ENCODE peak calls at places on chromosomes 11 and 22, in six cellular contexts. Y, A, M, T, V and X are unnamed samples.

GRCh38 chr11:77710358-77710757 is 72.8 kb upstream of the CLNS1A start:
- DNase-seq in Y (no peak), A (no peak), M (no peak), T (no peak), V (peak), X (no peak)

GRCh38 chr11:17639091-17639490 is 80.3 kb upstream of the MYOD1 start:
- DNase-seq in Y (no peak), A (no peak), M (no peak), T (no peak), V (no peak), X (no peak)

GRCh38 chr22:37054600-37055365 is 3.2 kb downstream of the KCTD17 start:
- DNase-seq in Y (no peak), A (no peak), M (no peak), T (no peak), V (no peak), X (no peak)

GRCh38 chr11:117794144-117794543 is 2.9 kb downstream of the DSCAML1 start:
- DNase-seq in Y (no peak), A (no peak), M (no peak), T (no peak), V (no peak), X (no peak)

GRCh38 chr11:97860237-97860636 is 1160.5 kb upstream of the CNTN5 start:
- DNase-seq in Y (no peak), A (no peak), M (no peak), T (no peak), V (no peak), X (no peak)

GRCh38 chr11:43269229-43269928 is 42.4 kb upstream of the API5 start:
- DNase-seq in Y (no peak), A (no peak), M (no peak), T (no peak), V (no peak), X (no peak)

GRCh38 chr22:25900880-25901279 is 158.9 kb downstream of the MYO18B start:
- DNase-seq in Y (no peak), A (no peak), M (peak), T (no peak), V (no peak), X (no peak)

GRCh38 chr11:10390375-10390774 is 64.7 kb upstream of the AMPD3 start:
- DNase-seq in Y (no peak), A (peak), M (no peak), T (no peak), V (no peak), X (no peak)

GRCh38 chr11:122785156-122785605 is 53.1 kb upstream of the CRTAM start:
- DNase-seq in Y (no peak), A (no peak), M (no peak), T (no peak), V (no peak), X (no peak)

GRCh38 chr11:135027461-135027860 is 615.4 kb upstream of the B3GAT1 start:
- DNase-seq in Y (no peak), A (peak), M (peak), T (no peak), V (peak), X (peak)

GRCh38 chr11:58923300-58923788 is 15.9 kb upstream of the GLYATL1 start:
- DNase-seq in Y (peak), A (peak), M (peak), T (no peak), V (peak), X (peak)

DNA sequence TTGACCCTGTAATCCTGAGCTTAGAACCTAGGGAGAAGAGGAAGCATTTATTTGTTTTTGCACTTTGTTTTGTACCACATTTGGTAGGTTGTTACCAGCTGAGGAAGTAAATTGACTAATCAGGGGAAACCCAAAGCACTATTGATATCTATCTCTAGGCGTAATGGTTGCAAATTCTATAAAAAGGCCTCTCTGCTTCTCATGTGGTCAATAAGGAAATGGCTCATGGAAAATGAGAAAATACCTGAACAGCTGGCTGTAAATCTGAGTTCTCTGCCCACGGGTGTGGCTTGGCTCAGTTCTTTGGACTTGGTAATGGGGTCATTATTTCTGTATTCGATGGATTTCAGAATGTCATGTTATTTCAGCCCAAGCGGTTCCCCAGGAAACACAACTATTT is 42.4 kb downstream of the BARX2 start:
- DNase-seq in Y (no peak), A (no peak), M (no peak), T (peak), V (no peak), X (no peak)
- TF ChIP-seq ZNF274 in Y (no peak), A (no peak), M (no peak), T (no peak), V (no peak), X (no peak)

DNA sequence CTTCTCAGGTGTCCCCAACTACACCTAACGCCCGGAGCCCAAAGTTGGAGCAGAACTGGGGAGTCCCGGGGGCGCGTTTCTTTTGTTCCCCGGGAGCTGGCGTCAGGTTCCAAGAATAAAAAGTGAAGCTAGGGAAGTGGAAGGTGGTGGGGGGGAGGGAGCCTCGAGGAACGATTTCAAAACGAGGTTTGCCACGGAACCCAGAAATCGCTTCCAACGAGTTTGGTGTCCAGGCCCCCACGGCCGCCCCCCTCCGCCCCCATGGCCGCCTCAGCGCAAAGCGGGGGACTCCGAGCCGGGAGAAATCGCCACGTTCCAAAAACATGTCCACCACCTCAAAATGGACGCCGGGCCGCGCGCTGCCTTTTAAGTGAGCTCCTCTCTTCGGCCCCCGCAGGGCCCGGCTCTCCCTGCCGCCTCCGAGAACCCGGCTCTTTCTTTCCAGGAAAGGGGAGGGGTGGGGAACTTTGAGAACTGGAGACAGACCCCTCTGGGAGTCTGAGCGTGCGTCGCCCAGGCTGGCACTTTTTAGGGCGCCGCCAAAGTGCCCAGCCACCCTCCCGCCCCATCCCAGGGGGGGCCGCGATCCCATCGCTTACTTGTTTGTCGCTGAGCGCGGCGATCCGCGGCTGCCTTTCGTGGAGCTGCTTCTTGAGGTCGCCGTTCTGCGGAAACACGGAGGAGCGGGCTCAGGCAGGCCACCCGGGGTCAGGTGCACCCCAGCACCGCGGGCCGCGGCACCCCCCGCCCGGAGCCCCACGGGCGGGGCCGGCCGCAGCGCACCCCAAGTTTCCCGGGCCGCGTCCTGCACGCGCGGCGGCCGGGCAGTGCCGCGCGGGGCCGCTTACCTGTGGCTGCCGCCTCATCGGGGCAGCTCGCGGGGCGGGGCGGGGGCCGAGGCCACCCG is 1.6 kb downstream of the PHF21B start:
- DNase-seq in Y (no peak), A (peak), M (peak), T (no peak), V (no peak), X (peak)
- TF ChIP-seq ZNF274 in Y (no peak), A (no peak), M (no peak), T (no peak), V (no peak), X (no peak)

DNA sequence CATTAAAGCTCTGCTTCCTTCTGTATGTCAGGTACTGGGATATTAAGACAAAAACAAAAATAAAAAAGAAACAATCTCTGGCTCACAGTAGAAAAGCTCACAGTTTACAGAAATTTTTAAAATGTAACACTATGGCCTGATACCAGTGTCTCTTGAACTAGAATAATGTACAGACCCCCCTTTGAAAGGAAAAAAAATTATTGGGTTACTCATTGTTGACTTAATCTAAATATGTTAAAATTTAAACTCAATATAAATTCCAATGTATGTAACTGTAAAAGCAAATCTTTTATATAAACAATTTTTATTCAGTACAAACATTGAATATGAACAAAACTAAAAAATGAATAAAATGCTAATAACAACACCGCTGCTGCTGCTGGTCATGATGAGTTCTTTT is 11.5 kb upstream of the KCNE3 start:
- DNase-seq in Y (no peak), A (no peak), M (no peak), T (no peak), V (no peak), X (no peak)
- TF ChIP-seq ZNF274 in Y (no peak), A (no peak), M (no peak), T (no peak), V (no peak), X (no peak)

DNA sequence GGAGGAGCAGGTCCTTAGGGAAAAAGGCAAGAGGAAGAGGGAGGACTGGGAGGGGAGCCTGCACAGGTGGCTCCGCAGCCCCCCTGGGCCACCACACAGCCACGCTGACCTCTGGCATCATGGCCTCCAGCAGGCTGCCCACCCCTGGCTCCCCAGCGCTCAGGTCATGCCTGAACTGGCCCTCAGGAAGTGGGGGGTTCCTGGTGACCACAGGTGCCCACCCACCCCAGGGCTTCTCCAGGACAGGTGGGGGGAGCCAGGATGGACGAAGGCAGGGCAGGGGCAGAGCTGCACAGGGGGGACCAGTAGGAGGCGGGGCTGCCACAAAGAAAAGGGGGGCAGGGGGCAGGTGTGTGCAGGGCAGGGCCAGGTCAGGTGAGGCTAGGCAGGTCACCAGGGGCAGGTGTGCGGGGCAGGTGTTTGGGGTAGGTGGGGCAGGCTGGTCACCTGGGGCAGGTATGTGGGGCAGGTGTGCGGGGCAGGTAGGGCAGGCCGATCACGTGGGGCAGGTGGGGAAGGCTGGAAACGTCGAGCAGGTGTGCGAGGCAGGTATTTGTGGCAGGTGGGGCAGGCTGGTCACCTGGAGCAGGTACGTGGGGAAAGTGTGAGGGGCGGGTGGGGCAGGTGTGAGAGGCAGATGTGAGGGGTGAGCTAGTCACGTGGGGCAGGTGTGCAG is 997 bp downstream of the DEAF1 start:
- DNase-seq in Y (no peak), A (no peak), M (no peak), T (no peak), V (no peak), X (no peak)
- TF ChIP-seq ZNF274 in Y (no peak), A (no peak), M (no peak), T (no peak), V (no peak), X (no peak)

DNA sequence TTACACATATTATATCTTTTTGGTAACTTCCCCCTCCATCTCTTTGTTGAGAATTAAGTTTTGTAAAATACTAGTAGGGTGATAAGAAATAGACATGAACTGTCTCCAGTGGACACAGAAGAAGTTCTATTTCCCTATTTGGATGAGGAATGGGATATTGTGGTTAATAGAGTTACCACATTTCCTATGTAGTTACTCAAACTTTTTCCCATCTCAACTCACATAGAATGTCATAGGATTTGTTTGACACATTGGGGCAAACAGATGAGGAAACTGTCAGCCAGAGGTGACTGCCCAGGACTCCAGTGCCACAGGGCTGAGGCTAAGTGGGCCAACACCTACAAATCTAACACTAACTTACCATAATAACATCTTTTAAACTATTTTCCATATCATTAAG is 58.3 kb downstream of the CCDC83 start:
- DNase-seq in Y (no peak), A (no peak), M (no peak), T (no peak), V (no peak), X (no peak)
- TF ChIP-seq ZNF274 in Y (no peak), A (no peak), M (no peak), T (no peak), V (no peak), X (no peak)

GRCh38 chr11:14904745-14905103 is 12.7 kb upstream of the CYP2R1 start:
- DNase-seq in Y (no peak), A (peak), M (no peak), T (no peak), V (no peak), X (no peak)

GRCh38 chr11:14908214-14908880 is 16.3 kb upstream of the CYP2R1 start:
- DNase-seq in Y (peak), A (no peak), M (peak), T (no peak), V (peak), X (no peak)

GRCh38 chr11:14905104-14906033 is 13.3 kb upstream of the CYP2R1 start:
- DNase-seq in Y (no peak), A (peak), M (no peak), T (no peak), V (no peak), X (peak)

GRCh38 chr11:14906614-14907392 is 14.8 kb upstream of the CYP2R1 start:
- DNase-seq in Y (no peak), A (no peak), M (no peak), T (no peak), V (no peak), X (no peak)

DNA sequence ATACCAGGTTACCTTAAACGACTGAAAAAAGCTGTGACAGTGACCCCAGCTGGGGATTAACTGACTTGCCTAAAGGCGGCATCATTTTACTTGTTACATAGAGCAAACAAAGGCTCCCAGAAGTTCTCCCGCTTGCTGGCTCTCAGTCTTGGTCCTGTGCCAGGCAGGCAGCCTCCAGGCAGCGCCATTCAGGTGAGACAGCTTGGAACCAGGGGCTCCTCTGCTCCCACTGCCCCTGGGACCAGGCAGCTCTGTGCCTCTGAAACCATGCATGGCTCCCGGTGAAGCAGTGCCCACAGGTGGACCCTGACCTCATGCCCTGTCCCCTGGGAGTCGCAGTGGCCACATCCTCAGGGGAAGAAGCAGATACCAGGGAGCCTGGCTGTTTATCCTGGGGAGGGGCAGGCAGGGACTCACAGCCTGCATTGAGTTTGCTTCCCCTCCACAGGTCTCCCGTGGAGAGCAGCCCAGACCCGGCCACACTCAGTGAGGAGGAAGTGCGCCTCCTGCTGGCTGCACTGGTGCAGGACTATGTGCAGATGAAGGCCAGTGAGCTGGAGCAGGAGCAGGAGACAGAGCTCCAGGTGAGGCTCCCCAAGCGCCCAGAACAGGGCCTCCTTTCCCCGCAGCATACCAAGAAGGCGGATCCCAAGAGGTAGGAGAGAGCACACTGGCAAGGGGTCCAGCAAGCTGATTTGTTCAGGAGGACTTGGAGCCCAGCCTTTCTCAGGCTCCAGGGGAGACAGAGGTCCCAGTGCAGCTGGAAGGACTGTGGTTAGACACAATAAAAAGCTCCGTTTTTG is 15.6 kb upstream of the CYP2R1 start:
- DNase-seq in Y (no peak), A (peak), M (peak), T (no peak), V (peak), X (no peak)
- TF ChIP-seq ZNF274 in Y (no peak), A (no peak), M (no peak), T (no peak), V (peak), X (no peak)

GRCh38 chr11:75779960-75780359 is 11.4 kb downstream of the DGAT2 start:
- DNase-seq in Y (no peak), A (no peak), M (no peak), T (no peak), V (no peak), X (no peak)

GRCh38 chr11:75782540-75783263 is 14.1 kb downstream of the DGAT2 start:
- DNase-seq in Y (no peak), A (no peak), M (no peak), T (no peak), V (peak), X (no peak)

GRCh38 chr11:75781831-75782230 is 13.3 kb downstream of the DGAT2 start:
- DNase-seq in Y (no peak), A (no peak), M (no peak), T (no peak), V (no peak), X (no peak)

GRCh38 chr11:75781296-75781695 is 12.7 kb downstream of the DGAT2 start:
- DNase-seq in Y (no peak), A (no peak), M (no peak), T (no peak), V (no peak), X (no peak)

GRCh38 chr11:75780888-75781287 is 12.3 kb downstream of the DGAT2 start:
- DNase-seq in Y (no peak), A (no peak), M (no peak), T (no peak), V (no peak), X (no peak)
- TF ChIP-seq ZNF274 in Y (no peak), A (no peak), M (no peak), T (no peak), V (no peak), X (no peak)

GRCh38 chr22:42763965-42764480 is 43.4 kb upstream of the A4GALT start:
- DNase-seq in Y (no peak), A (no peak), M (no peak), T (no peak), V (no peak), X (no peak)

GRCh38 chr22:42757475-42757874 is 36.8 kb upstream of the A4GALT start:
- DNase-seq in Y (no peak), A (peak), M (no peak), T (no peak), V (no peak), X (peak)

GRCh38 chr22:42754658-42755057 is 34.0 kb upstream of the A4GALT start:
- DNase-seq in Y (no peak), A (no peak), M (peak), T (no peak), V (peak), X (no peak)

GRCh38 chr22:42760806-42761565 is 40.3 kb upstream of the A4GALT start:
- DNase-seq in Y (no peak), A (no peak), M (no peak), T (no peak), V (no peak), X (no peak)

GRCh38 chr22:42758929-42759629 is 38.4 kb upstream of the A4GALT start:
- DNase-seq in Y (no peak), A (no peak), M (no peak), T (no peak), V (no peak), X (no peak)
- TF ChIP-seq ZNF274 in Y (no peak), A (no peak), M (no peak), T (no peak), V (no peak), X (no peak)